ENCODE peak calls at places on chromosomes 4 and X, in four cellular contexts. X is upper lobe of left lung, K is IMR-90, G is gastrocnemius medialis. O is an unnamed sample.

GRCh38 chr4:52824603-52825310 is 37.4 kb upstream of the RASL11B start:
- ATAC-seq in K (peak), X (no peak), G (peak), O (peak)

GRCh38 chr4:161919442-161920220 is 244.2 kb downstream of the FSTL5 start:
- ATAC-seq in X (no peak), G (no peak), K (no peak), O (no peak)

GRCh38 chr4:3374667-3375066 is 67.1 kb upstream of the HGFAC start:
- ATAC-seq in K (no peak), X (no peak), G (no peak), O (no peak)

GRCh38 chr4:86529450-86529849 is 64.7 kb upstream of the PTPN13 start:
- ATAC-seq in K (no peak), X (peak), G (no peak), O (no peak)

GRCh38 chrX:102517331-102517730 is 792 bp upstream of the TMSB15A start:
- ATAC-seq in G (no peak), K (no peak), X (no peak), O (no peak)

GRCh38 chrX:80810365-80810978 is 795 bp upstream of the BRWD3 start:
- ATAC-seq in G (no peak), K (no peak), X (no peak), O (no peak)

GRCh38 chr4:180665994-180666818 is 1577.0 kb upstream of the TENM3 start:
- ATAC-seq in G (no peak), K (peak), X (peak), O (no peak)

GRCh38 chr4:80173841-80174240 is 23.5 kb upstream of the PRDM8 start:
- ATAC-seq in K (peak), X (no peak), G (no peak), O (no peak)

GRCh38 chr4:36771411-36772153 is 473.0 kb upstream of the NWD2 start:
- ATAC-seq in K (no peak), X (no peak), G (no peak), O (no peak)

GRCh38 chrX:45623266-45623665 is 422.6 kb upstream of the DIPK2B start:
- ATAC-seq in G (no peak), X (peak), K (peak), O (peak)

GRCh38 chr4:22122062-22122461 is 173.5 kb upstream of the KCNIP4 start:
- ATAC-seq in G (no peak), K (no peak), X (no peak), O (no peak)

GRCh38 chr4:37758226-37758625 is 68.3 kb upstream of the PGM2 start:
- ATAC-seq in G (no peak), X (peak), K (no peak), O (peak)

GRCh38 chrX:21770631-21771321 is 12.9 kb upstream of the SMPX start:
- ATAC-seq in X (no peak), G (no peak), K (no peak), O (no peak)
- TF ChIP-seq CTCF in X (no peak), G (no peak), K (no peak), O (no peak)

DNA sequence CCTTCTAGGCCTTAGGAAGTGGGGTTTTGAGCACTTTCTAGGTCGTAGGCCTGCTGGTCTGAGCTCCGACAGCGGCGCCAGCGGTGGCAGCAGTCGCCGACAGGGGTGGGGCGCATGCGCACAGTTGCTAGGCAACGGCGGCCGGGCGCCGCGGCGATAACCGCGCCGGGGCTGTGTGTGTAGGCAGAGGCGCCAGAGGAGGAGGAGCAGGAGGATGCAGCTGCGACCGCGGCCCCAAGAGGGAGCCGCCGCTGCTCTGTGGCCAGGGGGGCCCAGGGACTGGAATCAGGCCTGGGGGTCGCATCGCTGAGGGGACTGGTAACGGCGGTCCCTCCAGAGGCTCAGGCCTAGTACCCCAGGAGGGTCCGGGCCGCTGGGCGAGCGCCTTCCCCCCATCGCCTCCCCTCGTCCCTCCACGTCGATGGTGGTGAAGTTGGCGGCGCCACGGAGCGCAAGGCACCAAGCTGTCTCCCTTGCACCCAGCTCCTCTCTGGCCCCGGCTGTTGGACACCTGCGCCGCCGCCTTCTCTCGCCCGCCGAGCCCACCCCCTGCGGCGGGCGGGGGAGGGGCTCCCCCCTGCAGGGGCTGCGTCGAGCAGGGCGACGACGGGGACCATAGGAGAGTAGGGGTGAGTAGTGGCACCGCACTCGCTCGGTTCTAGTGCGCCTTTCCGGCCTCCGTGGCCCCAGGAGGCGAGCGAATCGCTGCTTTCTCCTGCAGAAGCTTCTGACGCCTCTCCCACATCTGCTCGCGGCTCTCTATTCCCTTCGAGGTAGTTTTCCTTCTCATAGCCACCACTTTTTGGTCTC is 58.6 kb upstream of the ZC4H2 start:
- ATAC-seq in G (no peak), X (peak), K (peak), O (peak)
- TF ChIP-seq POLR2A in G (no peak), X (no peak), K (no peak), O (peak)

DNA sequence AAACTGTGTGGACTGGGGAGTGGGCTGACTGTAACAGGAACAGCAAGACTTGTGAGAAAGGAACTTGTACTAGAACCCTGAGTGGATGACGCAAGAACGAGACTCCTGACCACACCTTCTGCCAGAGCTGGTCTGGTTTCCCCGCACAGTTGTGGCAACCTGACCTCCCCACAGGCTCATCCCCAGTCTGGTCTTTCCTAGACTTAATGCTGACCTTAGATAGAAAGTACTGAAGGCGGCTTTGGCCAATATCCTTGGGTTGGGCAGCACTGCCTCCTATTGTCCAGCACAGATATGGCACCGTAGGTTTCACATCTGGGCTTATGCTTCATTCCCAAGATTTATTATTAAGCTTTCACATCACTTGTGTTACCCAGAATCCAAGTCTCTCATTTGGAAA is 137.8 kb upstream of the FRG1 start:
- ATAC-seq in X (no peak), K (no peak), G (no peak), O (no peak)
- TF ChIP-seq CTCF in X (no peak), K (peak), G (no peak), O (no peak)

GRCh38 chrX:96982159-96982558 is 98.5 kb downstream of the RPA4 start:
- ATAC-seq in X (no peak), K (no peak), G (no peak), O (no peak)

GRCh38 chrX:96985046-96985445 is 101.3 kb downstream of the RPA4 start:
- ATAC-seq in G (no peak), K (peak), X (no peak), O (no peak)

GRCh38 chrX:96984538-96984937 is 100.8 kb downstream of the RPA4 start:
- ATAC-seq in X (no peak), K (peak), G (no peak), O (no peak)

GRCh38 chrX:96979766-96980165 is 96.1 kb downstream of the RPA4 start:
- ATAC-seq in G (no peak), K (no peak), X (no peak), O (no peak)
- TF ChIP-seq POLR2A in G (no peak), K (no peak), X (no peak), O (no peak)

GRCh38 chr4:23857353-23857752 is 32.5 kb downstream of the PPARGC1A start:
- ATAC-seq in X (no peak), G (no peak), K (peak), O (no peak)
- TF ChIP-seq CTCF in X (no peak), G (no peak), K (peak), O (peak)

GRCh38 chr4:74156521-74156920 is 1.4 kb upstream of the MTHFD2L start:
- ATAC-seq in X (no peak), G (no peak), K (no peak), O (no peak)

GRCh38 chr4:74158561-74159396 is 861 bp downstream of the MTHFD2L start:
- ATAC-seq in G (peak), K (no peak), X (no peak), O (no peak)

GRCh38 chr4:74157116-74157742 is 689 bp upstream of the MTHFD2L start:
- ATAC-seq in G (no peak), X (no peak), K (no peak), O (no peak)

GRCh38 chr4:74159397-74159709 is 1.4 kb downstream of the MTHFD2L start:
- ATAC-seq in K (no peak), G (no peak), X (no peak), O (no peak)

GRCh38 chr4:74157743-74158560 is at the start of gene MTHFD2L:
- ATAC-seq in K (peak), X (peak), G (peak), O (peak)
- TF ChIP-seq POLR2A in K (peak), X (peak), G (peak), O (peak)

GRCh38 chr4:140152015-140152703 is 1.8 kb downstream of the MAML3 start:
- ATAC-seq in G (peak), X (peak), K (peak), O (peak)
- TF ChIP-seq CTCF in G (peak), X (peak), K (peak), O (no peak)

GRCh38 chrX:23804578-23804977 is 21.6 kb downstream of the SAT1 start:
- ATAC-seq in X (no peak), G (no peak), K (no peak), O (no peak)

GRCh38 chrX:23803931-23804381 is 21.0 kb downstream of the SAT1 start:
- ATAC-seq in K (peak), G (peak), X (peak), O (peak)

GRCh38 chrX:23802431-23802830 is 19.5 kb downstream of the SAT1 start:
- ATAC-seq in G (no peak), X (no peak), K (no peak), O (no peak)

GRCh38 chrX:23810279-23810678 is 27.3 kb downstream of the SAT1 start:
- ATAC-seq in G (no peak), X (no peak), K (no peak), O (no peak)

DNA sequence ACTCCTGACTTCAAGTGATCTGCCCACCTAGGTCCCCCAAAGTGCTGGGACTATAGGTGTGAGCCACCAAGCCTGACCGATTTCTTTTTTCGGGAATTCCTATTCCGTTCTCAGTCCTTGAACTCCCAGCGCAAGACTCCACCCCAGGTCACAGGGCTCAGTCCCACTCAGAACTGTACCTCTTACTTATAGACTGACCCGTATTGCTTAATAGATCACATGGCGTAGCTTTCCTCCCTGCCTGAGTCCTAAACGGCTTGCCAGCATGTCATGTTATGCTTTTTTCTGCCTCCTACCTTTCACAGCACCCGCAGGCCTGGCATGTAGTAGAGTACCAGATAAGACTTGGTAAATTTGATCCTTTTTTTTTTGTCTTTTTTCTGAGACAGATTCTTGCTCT is 22.4 kb downstream of the SAT1 start:
- ATAC-seq in X (no peak), K (no peak), G (no peak), O (no peak)
- TF ChIP-seq POLR2A in X (peak), K (no peak), G (no peak), O (no peak)

O was measured in gastroesophageal sphincter.